ENCODE peak calls at places on chromosome 4, in eight cellular contexts. J is PC-3; M is choroid plexus epithelial cell; G is T-helper 1 cell; O is right lobe of liver; V is stimulated activated CD4-positive, alpha-beta T cell treated with anti-CD3 and anti-CD28 coated beads, Interleukin-1b, Interleukin-23, amount 100 ng/mL, for 1 hour; S is ACHN; A is SW 1271. F is an unnamed sample.
A peak's percentile ranks its signal among the peaks of the same experiment; 100 is the strongest.

GRCh38 chr4:8494218-8494617 is 53.6 kb downstream of the TRMT44 start:
- DNase-seq in J (no peak), M (no peak), G (no peak), O (no peak), V (no peak), S (no peak), A (no peak), F (no peak)

GRCh38 chr4:148026022-148026421 is 294.1 kb downstream of the ARHGAP10 start:
- DNase-seq in J (no peak), M (peak; percentile 94), G (no peak), O (no peak), V (no peak), S (no peak), A (no peak), F (peak; percentile 17)

GRCh38 chr4:152398060-152398459 is 137.8 kb downstream of the FBXW7 start:
- DNase-seq in J (peak; percentile 48), M (peak; percentile 51), G (no peak), O (no peak), V (no peak), S (peak; percentile 24), A (no peak), F (no peak)

GRCh38 chr4:5300275-5300674 is 249.0 kb downstream of the STK32B start:
- DNase-seq in J (no peak), M (no peak), G (no peak), O (no peak), V (no peak), S (no peak), A (no peak), F (no peak)

GRCh38 chr4:24809376-24809775 is 14.0 kb downstream of the SOD3 start:
- DNase-seq in J (peak; percentile 3), M (peak; percentile 17), G (no peak), O (no peak), V (no peak), S (peak; percentile 19), A (no peak), F (peak; percentile 15)

GRCh38 chr4:2591189-2591588 is 54.7 kb downstream of the FAM193A start:
- DNase-seq in J (no peak), M (peak; percentile 72), G (no peak), O (no peak), V (no peak), S (no peak), A (no peak), F (no peak)

GRCh38 chr4:3471098-3471760 is 8.1 kb downstream of the DOK7 start:
- DNase-seq in J (no peak), M (no peak), G (no peak), O (no peak), V (no peak), S (no peak), A (no peak), F (no peak)

GRCh38 chr4:38140643-38141203 is 180.5 kb downstream of the PTTG2 start:
- DNase-seq in J (no peak), M (no peak), G (no peak), O (no peak), V (no peak), S (no peak), A (no peak), F (no peak)

GRCh38 chr4:183345261-183345660 is 23.0 kb upstream of the CLDN24 start:
- DNase-seq in J (no peak), M (no peak), G (no peak), O (no peak), V (no peak), S (no peak), A (no peak), F (no peak)